ENCODE peak calls at places on chromosomes 1 and 21, in five cellular contexts. M is lower leg skin, I is GM13977, L is breast epithelium, C is AG10803. Z is an unnamed sample.

GRCh38 chr1:197696372-197696771 is 78.9 kb downstream of the DENND1B start:
- DNase-seq in M (no peak), I (no peak), C (peak), L (no peak), Z (no peak)

GRCh38 chr1:20702416-20702815 is 15.4 kb downstream of the KIF17 start:
- DNase-seq in I (no peak), M (no peak), L (no peak), C (peak), Z (no peak)

GRCh38 chr1:40847023-40847740 is 15.0 kb downstream of the CITED4 start:
- DNase-seq in L (no peak), I (no peak), C (no peak), M (no peak), Z (no peak)

GRCh38 chr1:21837476-21837875 is 25.4 kb downstream of the LDLRAD2 start:
- DNase-seq in I (no peak), M (no peak), L (no peak), C (no peak), Z (no peak)

GRCh38 chr1:21913763-21914162 is 23.3 kb downstream of the HSPG2 start:
- DNase-seq in M (no peak), C (no peak), I (no peak), L (no peak), Z (no peak)

GRCh38 chr1:11286735-11287410 is 13.9 kb downstream of the UBIAD1 start:
- DNase-seq in M (no peak), L (no peak), I (no peak), C (peak), Z (no peak)

GRCh38 chr1:204709960-204710912 is 24.7 kb upstream of the LRRN2 start:
- DNase-seq in L (no peak), C (no peak), I (no peak), M (no peak), Z (no peak)

GRCh38 chr1:159646687-159647086 is 59.1 kb downstream of the APCS start:
- DNase-seq in L (no peak), I (no peak), C (no peak), M (no peak), Z (no peak)

GRCh38 chr1:24089743-24090555 is 22.0 kb downstream of the MYOM3 start:
- DNase-seq in L (no peak), I (no peak), C (no peak), M (no peak), Z (no peak)

GRCh38 chr1:237867380-237867888 is 23.3 kb downstream of the ZP4 start:
- DNase-seq in C (no peak), M (no peak), I (no peak), L (no peak), Z (no peak)

GRCh38 chr1:107277022-107277421 is 136.2 kb downstream of the NTNG1 start:
- DNase-seq in L (no peak), M (peak), I (no peak), C (peak), Z (no peak)

GRCh38 chr1:91693542-91693941 is 192.4 kb downstream of the TGFBR3 start:
- DNase-seq in I (no peak), L (no peak), M (no peak), C (peak), Z (no peak)

GRCh38 chr21:33024278-33025103 is 1.2 kb upstream of the OLIG2 start:
- DNase-seq in I (peak), M (no peak), C (no peak), L (no peak), Z (no peak)

GRCh38 chr1:180816132-180816531 is 96.6 kb upstream of the KIAA1614 start:
- DNase-seq in M (no peak), L (no peak), C (no peak), I (no peak), Z (no peak)

GRCh38 chr1:93608188-93609109 is 73.2 kb downstream of the BCAR3 start:
- DNase-seq in C (no peak), I (no peak), L (no peak), M (no peak), Z (no peak)

GRCh38 chr21:33025471-33026298 is at the start of gene OLIG2:
- DNase-seq in M (no peak), I (peak), C (no peak), L (no peak), Z (no peak)

GRCh38 chr1:208476825-208477170 is 232.6 kb upstream of the PLXNA2 start:
- DNase-seq in M (no peak), I (no peak), C (no peak), L (no peak), Z (no peak)

GRCh38 chr21:46099476-46099875 is 1.6 kb downstream of the COL6A2 start:
- DNase-seq in I (no peak), L (no peak), C (peak), M (peak), Z (no peak)

GRCh38 chr1:168893359-168893791 is 164.4 kb upstream of the DPT start:
- DNase-seq in L (no peak), I (no peak), M (peak), C (no peak), Z (no peak)

GRCh38 chr1:158246650-158247049 is 7.6 kb upstream of the CD1A start:
- DNase-seq in C (no peak), M (no peak), L (no peak), I (no peak), Z (no peak)
- TF ChIP-seq CTCF in C (no peak), M (no peak), L (no peak), I (peak), Z (peak)

GRCh38 chr1:212313616-212314015 is 28.4 kb downstream of the PPP2R5A start:
- DNase-seq in M (no peak), I (no peak), L (no peak), C (peak), Z (no peak)

GRCh38 chr1:212317916-212318315 is 32.7 kb downstream of the PPP2R5A start:
- DNase-seq in M (no peak), L (no peak), I (no peak), C (no peak), Z (no peak)

GRCh38 chr1:212311836-212312497 is 26.8 kb downstream of the PPP2R5A start:
- DNase-seq in M (no peak), L (no peak), C (peak), I (no peak), Z (no peak)

GRCh38 chr1:212315184-212315583 is 30.0 kb downstream of the PPP2R5A start:
- DNase-seq in I (no peak), L (no peak), C (no peak), M (no peak), Z (no peak)

DNA sequence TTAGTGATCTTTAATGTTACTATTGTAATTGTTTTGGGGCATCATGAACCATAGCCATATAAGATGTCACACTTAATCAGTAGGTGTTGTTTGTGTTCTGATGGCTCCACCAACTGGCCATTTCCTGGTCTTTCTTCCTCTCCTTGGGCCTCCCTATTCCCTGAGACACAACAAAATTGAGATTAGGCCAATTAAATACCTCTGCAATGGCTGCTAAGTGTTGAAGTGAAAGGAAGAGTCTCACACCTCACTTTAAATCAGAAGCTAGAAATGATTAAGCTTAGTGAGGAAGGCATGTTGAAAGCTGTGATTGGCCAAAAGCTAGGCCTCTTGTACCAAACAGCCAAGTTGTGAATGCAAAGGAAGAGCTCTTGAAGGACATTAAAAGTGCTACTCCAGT is 30.7 kb downstream of the PPP2R5A start:
- DNase-seq in M (no peak), L (no peak), C (peak), I (no peak), Z (no peak)
- TF ChIP-seq CTCF in M (no peak), L (no peak), C (peak), I (peak), Z (peak)

GRCh38 chr1:36859926-36860325 is 174.4 kb downstream of the GRIK3 start:
- DNase-seq in M (no peak), I (no peak), L (no peak), C (no peak), Z (no peak)
- TF ChIP-seq CTCF in M (no peak), I (no peak), L (no peak), C (no peak), Z (no peak)

DNA sequence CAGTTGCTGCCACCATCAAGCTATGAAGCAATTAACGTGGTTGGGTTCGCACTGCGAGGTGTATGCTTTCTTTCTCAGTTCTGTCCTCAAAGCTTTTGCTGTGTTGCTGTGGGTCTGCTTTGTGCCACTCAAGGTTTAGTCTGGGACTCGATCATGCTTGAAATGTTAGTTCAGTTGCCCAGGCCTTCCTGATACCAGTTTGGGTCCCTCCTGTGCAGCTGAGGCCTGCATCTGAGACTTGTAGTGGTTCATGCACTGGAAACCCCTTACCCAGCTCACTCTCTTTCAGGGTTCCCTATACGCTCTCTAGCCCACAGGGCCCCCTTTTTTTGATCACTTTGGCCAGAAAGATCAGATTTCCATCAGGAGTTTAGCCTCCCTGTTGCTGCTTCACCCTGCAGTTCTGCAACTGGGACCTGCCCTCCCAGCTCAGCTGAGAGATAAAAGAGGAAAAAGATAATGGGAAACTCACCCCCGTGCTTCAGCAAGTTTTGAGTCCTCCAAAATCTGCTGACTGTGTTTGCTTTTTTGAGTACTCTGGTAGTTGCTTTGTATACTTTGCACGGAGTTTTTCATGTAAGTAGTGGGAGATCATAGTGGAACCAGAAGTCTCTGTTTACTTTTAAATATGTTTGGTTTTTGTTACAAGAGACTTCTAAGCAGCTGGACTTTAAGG is 317.0 kb downstream of the HHAT start:
- DNase-seq in L (no peak), M (no peak), I (no peak), C (no peak), Z (no peak)
- TF ChIP-seq CTCF in L (no peak), M (no peak), I (no peak), C (no peak), Z (no peak)

DNA sequence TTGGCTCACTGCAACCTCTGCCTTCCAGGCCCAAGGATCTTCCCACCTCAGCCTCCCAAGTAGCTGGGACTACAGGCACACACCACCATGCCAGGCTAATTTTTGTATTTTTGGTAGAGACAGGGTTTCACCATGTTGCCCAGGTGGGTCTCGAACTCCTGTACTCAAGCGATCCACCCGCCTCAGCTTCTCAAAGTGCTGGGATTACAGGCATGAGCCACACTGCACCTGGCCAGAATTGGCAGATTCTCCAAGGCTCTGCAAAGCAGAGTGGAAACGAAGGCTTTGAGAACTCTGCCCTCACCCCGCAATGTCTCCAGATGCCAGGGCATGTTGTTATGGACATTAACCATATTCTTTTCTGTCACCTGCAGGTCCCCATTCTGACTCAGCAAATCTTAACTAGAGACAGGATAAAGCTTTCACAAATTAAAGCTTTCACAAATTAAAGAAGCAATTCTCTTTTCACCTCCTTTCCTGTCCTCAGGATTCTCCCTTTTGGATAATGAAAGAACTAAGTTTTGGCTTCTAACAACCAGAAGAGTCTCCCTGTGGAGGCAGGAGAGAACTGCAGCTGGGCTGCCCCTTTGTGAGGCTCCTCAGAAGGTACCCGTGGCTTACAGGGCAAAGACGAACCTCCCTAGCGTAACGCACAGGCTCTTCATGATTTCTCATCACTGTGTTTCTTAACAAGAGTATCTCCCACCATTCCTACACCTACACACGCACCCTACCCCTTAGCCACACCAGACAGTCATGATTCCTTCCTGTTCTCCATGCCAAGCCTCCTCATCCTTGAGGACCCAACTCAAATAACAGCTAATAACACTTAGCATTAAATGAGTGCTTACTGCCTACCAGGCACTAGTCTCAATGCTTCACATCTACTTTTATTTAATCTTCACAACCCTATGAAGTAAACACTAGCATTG is 29.8 kb downstream of the GPA33 start:
- DNase-seq in L (no peak), C (no peak), I (no peak), M (no peak), Z (no peak)
- TF ChIP-seq CTCF in L (no peak), C (peak), I (no peak), M (no peak), Z (peak)

GRCh38 chr1:25692560-25692959 is 76.0 kb downstream of the MAN1C1 start:
- DNase-seq in M (no peak), I (peak), L (no peak), C (no peak), Z (no peak)
- TF ChIP-seq CTCF in M (no peak), I (peak), L (no peak), C (peak), Z (peak)

GRCh38 chr1:170663441-170664282 is at the start of gene PRRX1:
- DNase-seq in I (no peak), L (no peak), C (peak), M (no peak), Z (no peak)

GRCh38 chr1:170666661-170667060 is 2.7 kb downstream of the PRRX1 start:
- DNase-seq in M (no peak), C (no peak), I (no peak), L (no peak), Z (no peak)

GRCh38 chr1:170665625-170666024 is 1.7 kb downstream of the PRRX1 start:
- DNase-seq in C (peak), L (no peak), M (no peak), I (no peak), Z (no peak)

GRCh38 chr1:170664283-170664827 is 424 bp downstream of the PRRX1 start:
- DNase-seq in L (no peak), I (peak), M (no peak), C (no peak), Z (no peak)

GRCh38 chr1:170664828-170665617 is 1.1 kb downstream of the PRRX1 start:
- DNase-seq in C (peak), L (no peak), I (no peak), M (no peak), Z (no peak)
- TF ChIP-seq CTCF in C (peak), L (no peak), I (no peak), M (no peak), Z (no peak)

Z was measured in PC-9.